ENCODE peak calls at places on chromosomes 6 and 20, in five cellular contexts. R is AG04450, P is spleen, V is brain microvascular endothelial cell, A is heart right ventricle. Q is an unnamed sample.

GRCh38 chr6:170295519-170296422 is 4.9 kb upstream of the DLL1 start:
- DNase-seq in R (no peak), P (peak), V (no peak), A (peak), Q (no peak)

GRCh38 chr6:73710470-73710869 is 14.5 kb downstream of the CD109 start:
- DNase-seq in R (no peak), P (no peak), V (peak), A (no peak), Q (peak)

GRCh38 chr20:8389381-8390368 is 257.6 kb downstream of the PLCB1 start:
- DNase-seq in R (peak), P (no peak), V (no peak), A (no peak), Q (peak)

GRCh38 chr20:19769516-19769915 is 11.5 kb downstream of the RIN2 start:
- DNase-seq in R (no peak), P (no peak), V (no peak), A (no peak), Q (no peak)

GRCh38 chr6:112086744-112087135 is 542 bp downstream of the TUBE1 start:
- DNase-seq in R (no peak), P (no peak), V (peak), A (no peak), Q (peak)

GRCh38 chr6:36025932-36026327 is 1.5 kb upstream of the SLC26A8 start:
- DNase-seq in R (no peak), P (no peak), V (peak), A (no peak), Q (no peak)

GRCh38 chr6:867378-867777 is 174.4 kb upstream of the EXOC2 start:
- DNase-seq in R (no peak), P (no peak), V (no peak), A (no peak), Q (no peak)

GRCh38 chr6:108454356-108454755 is 106.4 kb upstream of the FOXO3 start:
- DNase-seq in R (no peak), P (no peak), V (no peak), A (no peak), Q (no peak)

GRCh38 chr6:37700266-37700973 is 2.7 kb upstream of the MDGA1 start:
- DNase-seq in R (no peak), P (no peak), V (no peak), A (no peak), Q (no peak)

GRCh38 chr6:166097914-166098522 is 69.6 kb downstream of the TBXT start:
- DNase-seq in R (peak), P (peak), V (peak), A (peak), Q (peak)

GRCh38 chr20:24503352-24503931 is 34.0 kb downstream of the SYNDIG1 start:
- DNase-seq in R (no peak), P (no peak), V (peak), A (peak), Q (no peak)

GRCh38 chr6:81996414-81996813 is 243.9 kb upstream of the TENT5A start:
- DNase-seq in R (peak), P (no peak), V (peak), A (no peak), Q (peak)

GRCh38 chr6:79438015-79438414 is 99.2 kb downstream of the LCA5 start:
- DNase-seq in R (no peak), P (no peak), V (peak), A (no peak), Q (no peak)

GRCh38 chr20:20224806-20225205 is 143.1 kb upstream of the INSM1 start:
- DNase-seq in R (no peak), P (no peak), V (no peak), A (no peak), Q (no peak)

GRCh38 chr6:36596359-36596758 is 2.2 kb downstream of the SRSF3 start:
- DNase-seq in R (no peak), P (no peak), V (no peak), A (no peak), Q (no peak)

GRCh38 chr6:75428204-75428603 is 65.4 kb downstream of the FILIP1 start:
- DNase-seq in R (no peak), P (no peak), V (no peak), A (no peak), Q (no peak)

GRCh38 chr6:3165631-3166534 is 8.5 kb upstream of the TUBB2A start:
- DNase-seq in R (no peak), P (no peak), V (peak), A (no peak), Q (no peak)

GRCh38 chr6:2866183-2866846 is 24.7 kb upstream of the SERPINB1 start:
- DNase-seq in R (no peak), P (no peak), V (no peak), A (no peak), Q (no peak)

GRCh38 chr6:71383476-71383875 is 94.9 kb downstream of the OGFRL1 start:
- DNase-seq in R (no peak), P (no peak), V (no peak), A (no peak), Q (no peak)

GRCh38 chr6:33983109-33983475 is 162.8 kb downstream of the GRM4 start:
- DNase-seq in R (no peak), P (peak), V (no peak), A (no peak), Q (no peak)

GRCh38 chr6:132830236-132830799 is 15.9 kb downstream of the RPS12 start:
- DNase-seq in R (no peak), P (no peak), V (no peak), A (no peak), Q (no peak)

GRCh38 chr6:131909408-131910218 is 41.6 kb downstream of the CCN2 start:
- DNase-seq in R (peak), P (no peak), V (peak), A (no peak), Q (peak)

GRCh38 chr20:33910056-33910455 is 83.7 kb upstream of the RALY start:
- DNase-seq in R (no peak), P (no peak), V (no peak), A (no peak), Q (no peak)

GRCh38 chr20:56439784-56440291 is 27.8 kb downstream of the CASS4 start:
- DNase-seq in R (peak), P (no peak), V (peak), A (peak), Q (no peak)

GRCh38 chr6:169669889-169670288 is 31.9 kb downstream of the WDR27 start:
- DNase-seq in R (no peak), P (no peak), V (peak), A (no peak), Q (no peak)

GRCh38 chr20:10649817-10650200 is 24.0 kb downstream of the JAG1 start:
- DNase-seq in R (no peak), P (no peak), V (peak), A (no peak), Q (no peak)

GRCh38 chr6:43798688-43799444 is 28.9 kb downstream of the VEGFA start:
- DNase-seq in R (no peak), P (peak), V (peak), A (peak), Q (peak)

GRCh38 chr6:118810420-118811027 is 83.4 kb upstream of the ASF1A start:
- DNase-seq in R (no peak), P (peak), V (no peak), A (no peak), Q (no peak)

GRCh38 chr20:49990310-49990720 is 7.5 kb downstream of the SNAI1 start:
- DNase-seq in R (no peak), P (no peak), V (no peak), A (no peak), Q (no peak)

GRCh38 chr6:127277878-127278843 is 11.5 kb downstream of the RNF146 start:
- DNase-seq in R (no peak), P (no peak), V (no peak), A (no peak), Q (no peak)

GRCh38 chr6:152273638-152274037 is 363.5 kb downstream of the SYNE1 start:
- DNase-seq in R (no peak), P (no peak), V (no peak), A (peak), Q (no peak)

GRCh38 chr6:130885392-130886192 is 58.4 kb downstream of the SMLR1 start:
- DNase-seq in R (peak), P (no peak), V (peak), A (no peak), Q (peak)

GRCh38 chr6:127457444-127458064 is 1.6 kb downstream of the KIAA0408 start:
- DNase-seq in R (no peak), P (no peak), V (peak), A (no peak), Q (no peak)

GRCh38 chr6:64146094-64146493 is 510.5 kb downstream of the PHF3 start:
- DNase-seq in R (no peak), P (no peak), V (no peak), A (no peak), Q (peak)

GRCh38 chr20:23166563-23166962 is 80.4 kb upstream of the CD93 start:
- DNase-seq in R (no peak), P (no peak), V (no peak), A (no peak), Q (no peak)

GRCh38 chr20:23164176-23164601 is 78.1 kb upstream of the CD93 start:
- DNase-seq in R (no peak), P (no peak), V (no peak), A (no peak), Q (no peak)

GRCh38 chr20:23163562-23163961 is 77.4 kb upstream of the CD93 start:
- DNase-seq in R (no peak), P (peak), V (no peak), A (no peak), Q (no peak)

GRCh38 chr20:23165964-23166363 is 79.8 kb upstream of the CD93 start:
- DNase-seq in R (no peak), P (no peak), V (no peak), A (no peak), Q (no peak)

DNA sequence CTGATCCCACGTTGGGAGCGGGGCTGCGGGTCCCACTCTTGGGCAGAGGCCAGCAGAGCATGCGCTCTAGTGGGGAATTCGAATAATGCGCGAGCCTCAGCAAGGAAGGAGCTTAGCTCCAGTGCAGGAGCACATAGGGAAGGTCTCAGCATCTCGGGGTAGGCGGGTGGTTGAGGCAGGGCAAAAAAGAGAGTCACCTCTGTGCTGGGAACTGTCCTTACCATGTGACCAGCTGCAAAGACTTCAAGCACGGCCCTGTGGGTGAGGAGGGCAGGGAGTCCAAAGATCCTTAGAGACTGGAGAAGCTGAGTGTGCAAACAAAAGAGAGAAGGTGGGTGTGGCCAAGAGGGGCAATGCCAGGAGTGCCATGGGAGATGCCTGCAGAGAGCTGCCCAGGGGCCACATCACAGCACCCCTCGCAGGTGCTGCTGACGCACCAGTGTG is 79.2 kb upstream of the CD93 start:
- DNase-seq in R (no peak), P (no peak), V (no peak), A (no peak), Q (no peak)
- TF ChIP-seq CTCF in R (no peak), P (no peak), V (peak), A (no peak), Q (no peak)

GRCh38 chr6:138543648-138544047 is 44.4 kb upstream of the NHSL1 start:
- DNase-seq in R (no peak), P (no peak), V (no peak), A (no peak), Q (no peak)

GRCh38 chr6:138541793-138542481 is 42.6 kb upstream of the NHSL1 start:
- DNase-seq in R (no peak), P (no peak), V (no peak), A (no peak), Q (no peak)

GRCh38 chr6:138545621-138545980 is 46.3 kb upstream of the NHSL1 start:
- DNase-seq in R (no peak), P (no peak), V (peak), A (peak), Q (no peak)

GRCh38 chr6:138546733-138547185 is 47.5 kb upstream of the NHSL1 start:
- DNase-seq in R (no peak), P (no peak), V (peak), A (no peak), Q (peak)

GRCh38 chr6:138544521-138544920 is 45.2 kb upstream of the NHSL1 start:
- DNase-seq in R (no peak), P (no peak), V (no peak), A (no peak), Q (no peak)
- H3K27ac ChIP-seq in R (no peak), P (no peak), V (peak), A (peak), Q (no peak)

GRCh38 chr20:273884-274283 is 16.4 kb downstream of the DEFB132 start:
- DNase-seq in R (no peak), P (no peak), V (no peak), A (no peak), Q (no peak)
- TF ChIP-seq CTCF in R (no peak), P (no peak), V (no peak), A (no peak), Q (no peak)

GRCh38 chr6:113328886-113329381 is 528.2 kb upstream of the MARCKS start:
- DNase-seq in R (peak), P (no peak), V (no peak), A (no peak), Q (no peak)

GRCh38 chr6:113329942-113330897 is 526.9 kb upstream of the MARCKS start:
- DNase-seq in R (no peak), P (no peak), V (no peak), A (no peak), Q (no peak)

GRCh38 chr6:113326781-113327180 is 530.4 kb upstream of the MARCKS start:
- DNase-seq in R (no peak), P (no peak), V (no peak), A (no peak), Q (no peak)
- H3K27ac ChIP-seq in R (no peak), P (no peak), V (no peak), A (no peak), Q (no peak)

GRCh38 chr20:32451682-32452461 is 93.7 kb downstream of the ASXL1 start:
- DNase-seq in R (no peak), P (peak), V (no peak), A (no peak), Q (no peak)
- TF ChIP-seq CTCF in R (no peak), P (no peak), V (peak), A (no peak), Q (no peak)

GRCh38 chr6:77463881-77464867 is 883 bp upstream of the HTR1B start:
- DNase-seq in R (no peak), P (no peak), V (no peak), A (no peak), Q (peak)

GRCh38 chr6:77458421-77458820 is 4.9 kb downstream of the HTR1B start:
- DNase-seq in R (no peak), P (no peak), V (no peak), A (no peak), Q (no peak)

GRCh38 chr6:77462359-77463307 is 658 bp downstream of the HTR1B start:
- DNase-seq in R (no peak), P (no peak), V (peak), A (no peak), Q (no peak)

GRCh38 chr6:77463308-77463880 is at the start of gene HTR1B:
- DNase-seq in R (no peak), P (no peak), V (no peak), A (no peak), Q (peak)

DNA sequence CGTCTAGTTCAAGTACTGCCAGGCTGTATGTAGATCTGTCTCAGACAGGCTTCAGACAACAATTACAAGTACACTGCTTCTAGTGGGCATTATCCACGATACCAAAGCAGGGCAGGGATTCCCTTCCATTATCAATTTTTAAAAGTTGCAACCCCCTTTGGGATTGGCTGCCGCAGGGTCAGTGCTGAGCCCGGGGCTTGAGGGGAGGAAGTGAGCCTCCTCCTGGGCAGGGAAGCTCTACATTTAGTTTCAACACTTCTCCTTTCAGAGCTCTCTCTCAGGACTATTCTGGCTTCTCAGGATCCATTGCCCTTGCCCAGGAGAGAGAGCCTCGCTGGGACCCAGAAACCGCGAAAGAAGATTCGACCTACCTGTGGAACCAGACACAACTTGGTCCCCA is 1.5 kb downstream of the HTR1B start:
- DNase-seq in R (no peak), P (no peak), V (no peak), A (no peak), Q (no peak)
- H3K27ac ChIP-seq in R (no peak), P (no peak), V (peak), A (no peak), Q (no peak)

Q was measured in RWPE1.